ENCODE peak calls at places on chromosomes 3 and 15, in five cellular contexts. N is MCF 10A, Z is heart right ventricle, X is HFFc6, L is BJ. W is an unnamed sample.

GRCh38 chr3:139303216-139303615 is 40.6 kb upstream of the MRPS22 start:
- DNase-seq in N (no peak), Z (no peak), X (no peak), L (no peak), W (no peak)

GRCh38 chr3:47487265-47487664 is 11.5 kb upstream of the SCAP start:
- DNase-seq in N (no peak), Z (no peak), X (no peak), L (no peak), W (no peak)

GRCh38 chr3:127207727-127208482 is 15.0 kb downstream of the PRR23E start:
- DNase-seq in N (no peak), Z (no peak), X (no peak), L (no peak), W (no peak)

GRCh38 chr3:151085227-151085888 is at the start of gene MED12L:
- DNase-seq in N (peak), Z (peak), X (peak), L (peak), W (peak)

GRCh38 chr3:45992133-45992729 is 3.4 kb downstream of the FYCO1 start:
- DNase-seq in N (no peak), Z (no peak), X (no peak), L (no peak), W (no peak)

GRCh38 chr3:14525685-14526631 is 14.2 kb downstream of the GRIP2 start:
- DNase-seq in N (no peak), Z (no peak), X (peak), L (peak), W (no peak)

GRCh38 chr15:39077998-39078397 is 502.9 kb upstream of the THBS1 start:
- DNase-seq in N (no peak), Z (no peak), X (no peak), L (no peak), W (no peak)

GRCh38 chr3:173098959-173099358 is 42.1 kb downstream of the SPATA16 start:
- DNase-seq in N (no peak), Z (no peak), X (no peak), L (no peak), W (no peak)

GRCh38 chr3:99659032-99659431 is 20.6 kb downstream of the COL8A1 start:
- DNase-seq in N (peak), Z (no peak), X (peak), L (peak), W (peak)

GRCh38 chr3:185519021-185519420 is 20.2 kb upstream of the TMEM41A start:
- DNase-seq in N (no peak), Z (no peak), X (no peak), L (no peak), W (no peak)

GRCh38 chr15:69305204-69305931 is 6.7 kb downstream of the PAQR5 start:
- DNase-seq in N (peak), Z (peak), X (peak), L (peak), W (peak)

GRCh38 chr3:12405432-12406272 is 78.6 kb upstream of the TSEN2 start:
- DNase-seq in N (peak), Z (peak), X (peak), L (no peak), W (no peak)

GRCh38 chr3:127354761-127355160 is 66.9 kb upstream of the PRR20G start:
- DNase-seq in N (no peak), Z (no peak), X (no peak), L (no peak), W (no peak)

GRCh38 chr15:63188937-63189871 is at the start of gene RAB8B:
- DNase-seq in N (peak), Z (peak), X (peak), L (peak), W (peak)

GRCh38 chr15:60580650-60581415 is 101.9 kb upstream of the ICE2 start:
- DNase-seq in N (no peak), Z (no peak), X (no peak), L (no peak), W (no peak)

GRCh38 chr3:52524752-52525661 is 8.7 kb downstream of the NT5DC2 start:
- DNase-seq in N (no peak), Z (peak), X (no peak), L (no peak), W (no peak)

GRCh38 chr15:66877558-66878285 is 175.7 kb downstream of the SMAD6 start:
- DNase-seq in N (no peak), Z (peak), X (no peak), L (no peak), W (no peak)

GRCh38 chr15:47870300-47870955 is 153.1 kb downstream of the SEMA6D start:
- DNase-seq in N (peak), Z (peak), X (no peak), L (no peak), W (no peak)

GRCh38 chr15:67943961-67944674 is 104.3 kb upstream of the RNU6-1 start:
- DNase-seq in N (peak), Z (peak), X (no peak), L (no peak), W (no peak)

GRCh38 chr15:69105451-69105985 is 54.9 kb upstream of the GLCE start:
- DNase-seq in N (no peak), Z (no peak), X (no peak), L (no peak), W (no peak)

GRCh38 chr15:80684697-80685096 is 10.4 kb upstream of the ABHD17C start:
- DNase-seq in N (no peak), Z (no peak), X (no peak), L (no peak), W (no peak)

GRCh38 chr15:51077565-51078153 is 17.0 kb downstream of the TNFAIP8L3 start:
- DNase-seq in N (no peak), Z (peak), X (peak), L (no peak), W (no peak)

GRCh38 chr3:37993067-37993809 is 2.7 kb downstream of the VILL start:
- DNase-seq in N (no peak), Z (no peak), X (no peak), L (no peak), W (no peak)

DNA sequence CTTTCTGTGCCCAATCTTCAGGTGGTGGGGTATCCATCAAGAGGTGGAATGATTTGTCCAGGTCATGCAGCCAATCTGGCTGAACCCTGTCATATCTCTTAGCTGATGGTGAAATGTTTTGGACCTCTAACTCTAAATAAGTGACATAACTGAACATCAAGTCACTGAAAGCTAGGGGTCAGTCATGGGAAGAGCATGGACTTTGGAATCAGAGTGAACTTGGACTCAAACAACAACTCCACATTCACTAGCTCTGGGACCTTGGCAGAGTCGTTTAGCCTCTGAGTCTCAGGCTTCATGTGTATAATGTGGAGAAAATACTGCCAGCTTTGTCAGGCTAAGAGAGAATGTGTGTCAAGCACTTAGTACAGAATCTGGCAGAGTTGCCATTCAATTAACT is 557.8 kb upstream of the CFAP20DC start:
- DNase-seq in N (peak), Z (no peak), X (no peak), L (no peak), W (no peak)
- TF ChIP-seq CTCF in N (no peak), Z (peak), X (no peak), L (peak), W (peak)

GRCh38 chr3:161271646-161272045 is 50.5 kb downstream of the NMD3 start:
- DNase-seq in N (no peak), Z (no peak), X (no peak), L (no peak), W (no peak)

GRCh38 chr3:161272524-161272923 is 51.4 kb downstream of the NMD3 start:
- DNase-seq in N (no peak), Z (no peak), X (no peak), L (no peak), W (no peak)

GRCh38 chr3:161275919-161276318 is 54.8 kb downstream of the NMD3 start:
- DNase-seq in N (peak), Z (no peak), X (no peak), L (no peak), W (no peak)

GRCh38 chr3:161273589-161274218 is 52.6 kb downstream of the NMD3 start:
- DNase-seq in N (peak), Z (no peak), X (no peak), L (no peak), W (no peak)

DNA sequence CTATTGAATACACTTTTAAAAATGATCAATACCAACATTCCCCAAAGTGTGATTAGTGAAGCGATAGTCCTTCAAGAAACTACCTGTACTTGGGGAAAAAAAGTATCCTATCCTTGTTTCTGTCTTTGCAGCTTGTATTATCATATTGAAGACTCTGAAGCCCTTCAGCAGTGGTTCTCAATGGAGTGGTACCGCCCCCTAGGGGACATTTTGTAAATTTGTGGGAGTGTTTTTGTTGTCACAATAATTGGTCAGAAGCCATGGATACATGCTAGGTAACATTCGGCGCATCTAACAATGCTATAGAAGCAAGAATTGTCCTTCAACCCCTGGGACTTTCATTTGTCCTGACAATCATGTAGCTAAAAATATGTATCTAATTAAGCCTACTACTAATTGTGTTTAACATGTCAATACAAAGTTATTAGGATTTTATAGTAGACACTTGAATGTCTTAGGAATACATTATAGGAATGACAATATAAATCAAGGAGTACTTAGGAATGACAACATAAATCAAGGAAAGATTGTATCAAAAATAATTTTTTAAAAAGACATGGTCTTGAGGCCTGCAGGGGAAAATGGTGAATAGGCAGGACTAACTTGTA is 53.7 kb downstream of the NMD3 start:
- DNase-seq in N (peak), Z (no peak), X (peak), L (no peak), W (no peak)
- TF ChIP-seq CTCF in N (peak), Z (peak), X (peak), L (peak), W (peak)

DNA sequence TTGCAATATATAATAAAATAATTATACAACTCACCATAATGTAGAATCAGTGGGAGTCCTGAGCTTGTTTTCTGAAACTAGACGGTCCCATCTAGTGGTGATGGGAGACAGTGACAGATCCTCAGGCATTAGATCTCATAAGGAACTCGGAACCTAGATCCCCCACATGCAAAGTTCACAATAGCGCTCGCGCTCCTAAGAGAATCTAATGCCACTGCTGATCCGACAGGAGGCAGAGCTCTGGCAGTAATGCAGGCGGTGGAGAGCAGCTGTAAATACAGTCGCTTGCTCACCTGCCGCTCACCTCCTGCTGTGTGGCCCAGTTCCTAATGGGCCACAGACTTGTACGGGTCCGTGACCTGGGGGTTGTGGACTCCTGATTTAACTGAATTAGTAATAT is 87.8 kb downstream of the P3H2 start:
- DNase-seq in N (no peak), Z (no peak), X (no peak), L (no peak), W (no peak)
- TF ChIP-seq CTCF in N (no peak), Z (no peak), X (no peak), L (no peak), W (no peak)

GRCh38 chr3:153443961-153444360 is 281.9 kb downstream of the RAP2B start:
- DNase-seq in N (peak), Z (no peak), X (peak), L (no peak), W (no peak)
- TF ChIP-seq CTCF in N (no peak), Z (no peak), X (peak), L (peak), W (no peak)

GRCh38 chr3:178083906-178084823 is 452.1 kb upstream of the KCNMB2 start:
- DNase-seq in N (peak), Z (no peak), X (no peak), L (no peak), W (no peak)
- TF ChIP-seq CTCF in N (peak), Z (peak), X (peak), L (peak), W (peak)

GRCh38 chr3:68866157-68866556 is 66.2 kb downstream of the TAFA4 start:
- DNase-seq in N (peak), Z (no peak), X (no peak), L (no peak), W (no peak)
- TF ChIP-seq CTCF in N (peak), Z (no peak), X (no peak), L (no peak), W (no peak)

W was measured in AG09319.